ENCODE peak calls at places on chromosomes 11 and 22, in four cellular contexts. W is C1 segment of cervical spinal cord, H is T-cell, X is left ventricle myocardium inferior. N is an unnamed sample.

GRCh38 chr11:70033711-70034070 is 44.4 kb upstream of the ANO1 start:
- DNase-seq in H (no peak), X (no peak), W (no peak), N (no peak)

GRCh38 chr11:17414992-17415391 is 26.5 kb upstream of the KCNJ11 start:
- DNase-seq in H (no peak), W (no peak), X (no peak), N (no peak)

GRCh38 chr22:37581534-37581933 is 1.6 kb upstream of the LGALS2 start:
- DNase-seq in H (no peak), X (peak; percentile 71), W (peak; percentile 38), N (no peak)

GRCh38 chr11:120384476-120384875 is 48.3 kb downstream of the ARHGEF12 start:
- DNase-seq in H (no peak), W (no peak), X (no peak), N (no peak)

GRCh38 chr11:134019500-134019899 is 49.4 kb upstream of the JAM3 start:
- DNase-seq in W (no peak), H (no peak), X (no peak), N (no peak)

GRCh38 chr11:126466288-126467045 is 111.0 kb downstream of the ST3GAL4 start:
- DNase-seq in W (no peak), X (no peak), H (no peak), N (no peak)

GRCh38 chr11:61384271-61385242 is 7.8 kb upstream of the TMEM216 start:
- DNase-seq in X (no peak), W (no peak), H (no peak), N (no peak)

GRCh38 chr11:129846508-129847335 is 31.1 kb downstream of the TMEM45B start:
- DNase-seq in W (no peak), X (no peak), H (no peak), N (peak; percentile 85)

GRCh38 chr22:24494535-24495364 is at the start of gene UPB1:
- DNase-seq in H (no peak), X (no peak), W (no peak), N (no peak)

GRCh38 chr22:20868225-20868944 is 9.6 kb downstream of the SNAP29 start:
- DNase-seq in X (no peak), H (no peak), W (no peak), N (no peak)

GRCh38 chr11:70024036-70024772 is 53.9 kb upstream of the ANO1 start:
- DNase-seq in H (no peak), X (no peak), W (no peak), N (no peak)

GRCh38 chr11:19811391-19811790 is 98.8 kb downstream of the NAV2 start:
- DNase-seq in X (no peak), W (no peak), H (no peak), N (no peak)

GRCh38 chr11:71086687-71087258 is 165.6 kb downstream of the SHANK2 start:
- DNase-seq in X (no peak), W (no peak), H (no peak), N (no peak)

GRCh38 chr11:43690929-43691328 is 10.4 kb downstream of the HSD17B12 start:
- DNase-seq in W (no peak), X (no peak), H (no peak), N (no peak)

GRCh38 chr11:110565344-110565684 is 135.6 kb downstream of the FDX1 start:
- DNase-seq in X (no peak), W (no peak), H (no peak), N (no peak)

GRCh38 chr11:123567466-123567865 is 87.0 kb downstream of the SCN3B start:
- DNase-seq in W (no peak), H (no peak), X (no peak), N (no peak)

GRCh38 chr22:23688121-23688520 is 2.7 kb upstream of the RGL4 start:
- DNase-seq in H (no peak), X (no peak), W (no peak), N (no peak)

GRCh38 chr22:50577987-50578775 is at the start of gene CPT1B:
- DNase-seq in H (no peak), W (no peak), X (peak; percentile 70), N (no peak)

GRCh38 chr11:26649884-26650283 is 72.0 kb downstream of the SLC5A12 start:
- DNase-seq in W (no peak), X (no peak), H (no peak), N (peak; percentile 59)

GRCh38 chr11:304915-305833 is 2.4 kb upstream of the IFITM2 start:
- DNase-seq in X (peak; percentile 68), H (peak; percentile 67), W (no peak), N (peak; percentile 76)

GRCh38 chr22:30192427-30192826 is 54.1 kb downstream of the LIF start:
- DNase-seq in H (no peak), X (no peak), W (no peak), N (no peak)

GRCh38 chr22:21942939-21943338 is 9.7 kb downstream of the PPM1F start:
- DNase-seq in X (no peak), W (no peak), H (no peak), N (no peak)

GRCh38 chr11:65663634-65664200 is 1.0 kb upstream of the RELA start:
- DNase-seq in H (peak; percentile 43), W (peak; percentile 80), X (peak; percentile 56), N (no peak)

GRCh38 chr22:17957683-17958082 is 66.7 kb downstream of the MICAL3 start:
- DNase-seq in X (no peak), W (no peak), H (no peak), N (no peak)

GRCh38 chr11:114522818-114523217 is 36.9 kb downstream of the NXPE1 start:
- DNase-seq in W (no peak), X (no peak), H (no peak), N (no peak)

GRCh38 chr11:75437966-75438659 is 5.1 kb upstream of the KLHL35 start:
- DNase-seq in H (no peak), X (no peak), W (no peak), N (no peak)

GRCh38 chr11:46149342-46149741 is 28.1 kb upstream of the PHF21A start:
- DNase-seq in X (no peak), W (no peak), H (no peak), N (no peak)

GRCh38 chr22:27206001-27206746 is 548.8 kb downstream of the MIAT start:
- DNase-seq in H (no peak), X (no peak), W (no peak), N (peak; percentile 24)

GRCh38 chr11:32081129-32081641 is 9.7 kb upstream of the RCN1 start:
- DNase-seq in W (no peak), X (peak; percentile 18), H (no peak), N (no peak)

GRCh38 chr11:2194877-2195755 is 23.5 kb upstream of the TH start:
- DNase-seq in X (no peak), H (peak; percentile 46), W (peak; percentile 3), N (no peak)

GRCh38 chr11:96187779-96188624 is 155.0 kb downstream of the MAML2 start:
- DNase-seq in W (no peak), X (peak; percentile 29), H (no peak), N (peak; percentile 70)

GRCh38 chr11:68658661-68659060 is 25.7 kb upstream of the GAL start:
- DNase-seq in W (no peak), H (no peak), X (no peak), N (no peak)

GRCh38 chr11:34302046-34302921 is 55.5 kb downstream of the ABTB2 start:
- DNase-seq in X (no peak), W (no peak), H (no peak), N (peak; percentile 98)